ENCODE peak calls at places on chromosomes 13 and 19, in eight cellular contexts. O is neural progenitor cell; U is breast epithelium; T is small intestine; M is HepG2; I is ascending aorta; A is CD4-positive, alpha-beta memory T cell; Q is AG10803. Z is an unnamed sample.

GRCh38 chr19:944171-944567 is 18.3 kb downstream of the ARID3A start:
- DNase-seq in O (no peak), U (no peak), T (peak; percentile 89), M (no peak), I (no peak), A (no peak), Q (no peak), Z (no peak)

GRCh38 chr19:47436712-47437401 is 17.5 kb upstream of the MEIS3 start:
- DNase-seq in O (peak; percentile 88), U (peak; percentile 87), T (peak; percentile 77), M (peak; percentile 50), I (peak; percentile 86), A (peak; percentile 82), Q (peak; percentile 46), Z (peak; percentile 53)

GRCh38 chr13:44848956-44849748 is 140.1 kb downstream of the NUFIP1 start:
- DNase-seq in O (no peak), U (no peak), T (no peak), M (no peak), I (no peak), A (no peak), Q (peak; percentile 66), Z (no peak)

GRCh38 chr13:84491952-84492351 is 609.7 kb upstream of the SLITRK1 start:
- DNase-seq in O (no peak), U (no peak), T (no peak), M (no peak), I (no peak), A (no peak), Q (no peak), Z (no peak)

GRCh38 chr13:27188239-27188638 is 16.6 kb upstream of the USP12 start:
- DNase-seq in O (no peak), U (no peak), T (peak; percentile 46), M (no peak), I (no peak), A (no peak), Q (no peak), Z (no peak)

GRCh38 chr13:48426052-48426451 is 13.1 kb upstream of the LPAR6 start:
- DNase-seq in O (no peak), U (no peak), T (no peak), M (no peak), I (no peak), A (no peak), Q (no peak), Z (no peak)

GRCh38 chr13:90757127-90757680 is 590.3 kb upstream of the MIR17HG start:
- DNase-seq in O (no peak), U (no peak), T (no peak), M (no peak), I (no peak), A (no peak), Q (peak; percentile 16), Z (no peak)

GRCh38 chr13:51688937-51689336 is 104.7 kb downstream of the WDFY2 start:
- DNase-seq in O (no peak), U (no peak), T (no peak), M (no peak), I (no peak), A (no peak), Q (no peak), Z (no peak)

GRCh38 chr19:30666301-30666803 is 294.2 kb downstream of the ZNF536 start:
- DNase-seq in O (peak; percentile 80), U (no peak), T (peak; percentile 32), M (peak; percentile 19), I (peak; percentile 61), A (peak; percentile 28), Q (peak; percentile 15), Z (no peak)

GRCh38 chr19:16038196-16038695 is 38.0 kb upstream of the TPM4 start:
- DNase-seq in O (no peak), U (no peak), T (no peak), M (no peak), I (no peak), A (no peak), Q (no peak), Z (no peak)

GRCh38 chr13:31204592-31204991 is 4.8 kb downstream of the B3GLCT start:
- DNase-seq in O (no peak), U (no peak), T (peak; percentile 17), M (peak; percentile 34), I (no peak), A (no peak), Q (peak; percentile 61), Z (no peak)

GRCh38 chr19:892243-892996 is 567 bp downstream of the MED16 start:
- DNase-seq in O (peak; percentile 67), U (no peak), T (peak; percentile 32), M (no peak), I (no peak), A (no peak), Q (no peak), Z (no peak)

GRCh38 chr19:6577410-6578125 is 13.4 kb downstream of the CD70 start:
- DNase-seq in O (no peak), U (no peak), T (no peak), M (no peak), I (no peak), A (no peak), Q (peak; percentile 7), Z (peak; percentile 84)

GRCh38 chr19:6572217-6572616 is 18.7 kb downstream of the CD70 start:
- DNase-seq in O (no peak), U (no peak), T (no peak), M (no peak), I (peak; percentile 67), A (no peak), Q (no peak), Z (no peak)

DNA sequence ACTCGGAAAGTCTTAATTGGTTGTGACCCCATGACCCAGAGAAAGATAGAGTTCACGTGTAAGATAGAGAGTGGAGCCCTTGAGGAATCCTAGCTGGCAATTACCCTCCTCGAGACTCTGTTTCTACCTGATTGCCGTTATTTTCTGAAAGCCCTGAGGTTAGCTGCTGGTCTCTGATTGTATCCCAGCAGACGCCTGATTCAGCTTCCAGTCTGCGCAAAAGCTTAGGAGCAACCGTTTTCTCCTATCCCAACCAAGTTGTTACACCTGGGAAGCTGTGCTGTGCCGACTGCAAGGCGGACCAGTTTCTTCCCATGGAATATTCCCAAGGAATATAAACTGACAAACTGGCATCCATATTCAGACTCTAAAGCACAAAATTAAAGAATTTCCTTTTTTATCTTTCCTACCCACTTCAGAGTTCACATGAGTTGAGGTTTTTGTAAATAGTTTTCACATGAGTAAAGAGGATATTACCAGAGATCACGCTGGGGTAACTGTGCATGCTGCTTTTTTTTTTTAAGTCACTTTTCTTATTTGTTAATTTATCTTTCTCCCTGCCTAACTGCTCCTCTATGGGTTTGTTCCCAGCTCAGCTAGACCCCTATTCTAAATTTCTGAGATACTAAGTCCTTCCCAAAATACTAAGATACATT is 1.5 kb upstream of the TRPC4 start:
- DNase-seq in O (peak; percentile 61), U (no peak), T (no peak), M (no peak), I (no peak), A (no peak), Q (peak; percentile 72), Z (no peak)
- H3K4me3 ChIP-seq in O (peak overlapping the region; percentile 94), U (no peak overlapping the region), T (no peak overlapping the region), M (no peak overlapping the region), I (no peak overlapping the region), A (no peak overlapping the region), Q (peak overlapping the region; percentile 90), Z (no peak overlapping the region)

GRCh38 chr19:38836438-38837303 is 5.1 kb upstream of the ECH1 start:
- DNase-seq in O (no peak), U (no peak), T (no peak), M (no peak), I (no peak), A (no peak), Q (no peak), Z (no peak)
- H3K4me3 ChIP-seq in O (no peak overlapping the region), U (no peak overlapping the region), T (no peak overlapping the region), M (no peak overlapping the region), I (no peak overlapping the region), A (no peak overlapping the region), Q (no peak overlapping the region), Z (no peak overlapping the region)

GRCh38 chr13:98144501-98145350 is 1.8 kb downstream of the FARP1 start:
- DNase-seq in O (peak; percentile 81), U (no peak), T (no peak), M (peak; percentile 86), I (no peak), A (no peak), Q (peak; percentile 69), Z (no peak)
- H3K4me3 ChIP-seq in O (peak overlapping the region; percentile 98), U (peak overlapping the region; percentile 73), T (no peak overlapping the region), M (peak overlapping the region; percentile 98), I (peak overlapping the region; percentile 85), A (no peak overlapping the region), Q (peak overlapping the region; percentile 83), Z (peak overlapping the region; percentile 61)

DNA sequence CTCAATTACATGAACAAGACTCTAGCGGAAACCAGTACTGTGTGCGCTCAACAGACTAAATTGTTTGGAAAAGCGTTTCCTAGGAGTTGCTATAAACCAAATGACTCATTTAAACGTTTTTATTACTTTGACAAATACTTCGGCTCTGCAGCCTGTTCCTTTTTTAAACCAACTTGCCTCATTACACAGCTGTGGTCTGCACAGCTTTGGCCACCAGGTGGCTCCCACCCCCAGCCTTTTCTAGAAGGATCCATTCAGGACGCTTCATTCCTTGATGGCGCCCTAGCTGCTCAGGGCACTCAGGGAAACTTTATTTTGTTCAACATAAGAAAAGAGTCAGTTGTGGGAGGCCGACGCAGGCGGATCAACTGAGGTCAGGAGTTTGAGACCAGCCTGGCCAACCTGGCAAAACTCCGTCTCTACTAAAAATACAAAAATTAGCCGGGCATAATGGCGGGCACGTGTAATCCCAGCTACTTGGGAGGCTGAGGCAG is 41.0 kb upstream of the XPO4 start:
- DNase-seq in O (peak; percentile 79), U (peak; percentile 81), T (peak; percentile 81), M (peak; percentile 74), I (peak; percentile 95), A (peak; percentile 52), Q (peak; percentile 98), Z (no peak)
- H3K4me3 ChIP-seq in O (no peak overlapping the region), U (no peak overlapping the region), T (no peak overlapping the region), M (peak overlapping the region; percentile 61), I (no peak overlapping the region), A (no peak overlapping the region), Q (no peak overlapping the region), Z (no peak overlapping the region)

GRCh38 chr19:8938576-8938975 is 71.6 kb downstream of the MUC16 start:
- DNase-seq in O (no peak), U (peak; percentile 0), T (no peak), M (no peak), I (no peak), A (no peak), Q (no peak), Z (no peak)

DNA sequence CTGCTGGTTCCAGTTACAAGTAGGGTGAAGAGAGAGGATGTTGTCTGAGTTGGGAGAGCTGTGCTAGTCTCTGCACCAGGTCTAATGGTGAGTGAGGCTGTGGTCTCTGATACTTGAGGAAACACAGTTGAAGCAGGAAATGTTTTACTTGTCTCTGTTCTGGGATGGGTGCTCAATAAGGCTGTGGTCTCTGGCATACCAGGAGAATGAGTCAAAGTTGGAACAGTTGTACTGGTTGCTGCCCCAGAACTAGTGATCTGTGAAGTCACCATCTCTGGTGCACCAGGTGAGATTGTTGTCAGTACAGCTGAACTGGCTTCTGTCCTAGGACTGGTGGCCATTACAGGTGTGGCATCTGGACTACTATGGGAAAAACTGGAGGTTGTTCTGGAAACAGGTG is 74.7 kb downstream of the MUC16 start:
- DNase-seq in O (no peak), U (peak; percentile 9), T (no peak), M (no peak), I (peak; percentile 24), A (no peak), Q (no peak), Z (no peak)
- H3K4me3 ChIP-seq in O (no peak overlapping the region), U (no peak overlapping the region), T (no peak overlapping the region), M (no peak overlapping the region), I (no peak overlapping the region), A (no peak overlapping the region), Q (no peak overlapping the region), Z (no peak overlapping the region)

Z was measured in GM06990.